ENCODE peak calls at places on chromosome 10, in four cellular contexts. H, J, N and Z are unnamed samples.

GRCh38 chr10:121736315-121737002 is 138.2 kb upstream of the FGFR2 start:
- DNase-seq in H (no peak), J (no peak), N (no peak), Z (no peak)

GRCh38 chr10:77844177-77844576 is 82.4 kb downstream of the DLG5 start:
- DNase-seq in H (no peak), J (no peak), N (no peak), Z (no peak)

GRCh38 chr10:113665806-113666354 is 2.0 kb upstream of the NRAP start:
- DNase-seq in H (no peak), J (no peak), N (no peak), Z (no peak)

GRCh38 chr10:11713186-11713743 is 28.9 kb upstream of the ECHDC3 start:
- DNase-seq in H (no peak), J (no peak), N (peak; percentile 56), Z (no peak)

GRCh38 chr10:98646998-98647917 is 200.5 kb upstream of the HPS1 start:
- DNase-seq in H (no peak), J (no peak), N (no peak), Z (no peak)

GRCh38 chr10:100346351-100346764 is 675 bp upstream of the SCD start:
- DNase-seq in H (peak; percentile 76), J (peak; percentile 48), N (peak; percentile 78), Z (peak; percentile 75)

GRCh38 chr10:71575934-71576801 is 143.4 kb downstream of the C10orf105 start:
- DNase-seq in H (no peak), J (no peak), N (no peak), Z (no peak)

GRCh38 chr10:78991187-78991586 is 77.6 kb upstream of the ZMIZ1 start:
- DNase-seq in H (no peak), J (no peak), N (no peak), Z (no peak)

GRCh38 chr10:5343979-5344378 is 20.8 kb upstream of the UCN3 start:
- DNase-seq in H (no peak), J (no peak), N (no peak), Z (no peak)

GRCh38 chr10:89242340-89242680 is 9.3 kb downstream of the LIPA start:
- DNase-seq in H (no peak), J (no peak), N (no peak), Z (no peak)

GRCh38 chr10:21482821-21483220 is 42.7 kb downstream of the SKIDA1 start:
- DNase-seq in H (no peak), J (no peak), N (no peak), Z (no peak)

GRCh38 chr10:50554381-50554994 is 69.3 kb downstream of the SGMS1 start:
- DNase-seq in H (no peak), J (no peak), N (no peak), Z (no peak)

GRCh38 chr10:533611-534566 is 155.6 kb downstream of the DIP2C start:
- DNase-seq in H (no peak), J (no peak), N (no peak), Z (no peak)

GRCh38 chr10:100528885-100529472 is 692 bp downstream of the NDUFB8 start:
- DNase-seq in H (no peak), J (no peak), N (peak; percentile 27), Z (no peak)